ENCODE peak calls at places on chromosomes 4 and X, in eight cellular contexts. One of them, this sample, is unnamed.

GRCh38 chr4:6160536-6160935 is 39.8 kb downstream of the JAKMIP1 start:
- DNase-seq in fibroblast of lung: no peak
- DNase-seq in WTC11: no peak
- DNase-seq in epithelial cell of esophagus: no peak
- DNase-seq in cardiac muscle cell: no peak
- DNase-seq in IMR-90: no peak
- DNase-seq in Caco-2: no peak
- DNase-seq in psoas muscle: no peak
- DNase-seq in this sample: no peak

GRCh38 chrX:103171353-103171752 is 43.6 kb upstream of the BEX4 start:
- DNase-seq in fibroblast of lung: no peak
- DNase-seq in WTC11: no peak
- DNase-seq in epithelial cell of esophagus: no peak
- DNase-seq in cardiac muscle cell: no peak
- DNase-seq in IMR-90: no peak
- DNase-seq in Caco-2: no peak
- DNase-seq in psoas muscle: no peak
- DNase-seq in this sample: no peak

GRCh38 chr4:83369825-83370639 is 35.4 kb upstream of the HPSE start:
- DNase-seq in fibroblast of lung: peak
- DNase-seq in WTC11: no peak
- DNase-seq in epithelial cell of esophagus: no peak
- DNase-seq in cardiac muscle cell: no peak
- DNase-seq in IMR-90: peak
- DNase-seq in Caco-2: peak
- DNase-seq in psoas muscle: no peak
- DNase-seq in this sample: no peak

GRCh38 chr4:8914461-8915171 is 43.0 kb upstream of the HMX1 start:
- DNase-seq in fibroblast of lung: no peak
- DNase-seq in WTC11: no peak
- DNase-seq in epithelial cell of esophagus: no peak
- DNase-seq in cardiac muscle cell: no peak
- DNase-seq in IMR-90: no peak
- DNase-seq in Caco-2: no peak
- DNase-seq in psoas muscle: peak
- DNase-seq in this sample: no peak

GRCh38 chr4:137393043-137393442 is 139.3 kb downstream of the PCDH18 start:
- DNase-seq in fibroblast of lung: peak
- DNase-seq in WTC11: no peak
- DNase-seq in epithelial cell of esophagus: no peak
- DNase-seq in cardiac muscle cell: no peak
- DNase-seq in IMR-90: no peak
- DNase-seq in Caco-2: no peak
- DNase-seq in psoas muscle: no peak
- DNase-seq in this sample: no peak

GRCh38 chr4:185080545-185080944 is 62.3 kb downstream of the HELT start:
- DNase-seq in fibroblast of lung: no peak
- DNase-seq in WTC11: no peak
- DNase-seq in epithelial cell of esophagus: no peak
- DNase-seq in cardiac muscle cell: no peak
- DNase-seq in IMR-90: no peak
- DNase-seq in Caco-2: no peak
- DNase-seq in psoas muscle: no peak
- DNase-seq in this sample: no peak

GRCh38 chr4:54954656-54955388 is 170.6 kb downstream of the KDR start:
- DNase-seq in fibroblast of lung: no peak
- DNase-seq in WTC11: no peak
- DNase-seq in epithelial cell of esophagus: no peak
- DNase-seq in cardiac muscle cell: peak
- DNase-seq in IMR-90: no peak
- DNase-seq in Caco-2: no peak
- DNase-seq in psoas muscle: no peak
- DNase-seq in this sample: no peak

GRCh38 chrX:107736781-107737531 is 38.6 kb downstream of the TSC22D3 start:
- DNase-seq in fibroblast of lung: no peak
- DNase-seq in WTC11: peak
- DNase-seq in epithelial cell of esophagus: no peak
- DNase-seq in cardiac muscle cell: peak
- DNase-seq in IMR-90: no peak
- DNase-seq in Caco-2: no peak
- DNase-seq in psoas muscle: no peak
- DNase-seq in this sample: no peak

GRCh38 chr4:189792819-189793618 is 147.7 kb upstream of the FRG1 start:
- DNase-seq in fibroblast of lung: peak
- DNase-seq in WTC11: peak
- DNase-seq in epithelial cell of esophagus: peak
- DNase-seq in cardiac muscle cell: peak
- DNase-seq in IMR-90: peak
- DNase-seq in Caco-2: peak
- DNase-seq in psoas muscle: peak
- DNase-seq in this sample: peak

GRCh38 chrX:10702031-10702430 is 81.6 kb upstream of the MID1 start:
- DNase-seq in fibroblast of lung: peak
- DNase-seq in WTC11: no peak
- DNase-seq in epithelial cell of esophagus: no peak
- DNase-seq in cardiac muscle cell: no peak
- DNase-seq in IMR-90: no peak
- DNase-seq in Caco-2: no peak
- DNase-seq in psoas muscle: no peak
- DNase-seq in this sample: no peak

GRCh38 chr4:145626623-145626982 is 7.4 kb downstream of the MMAA start:
- DNase-seq in fibroblast of lung: no peak
- DNase-seq in WTC11: no peak
- DNase-seq in epithelial cell of esophagus: no peak
- DNase-seq in cardiac muscle cell: no peak
- DNase-seq in IMR-90: peak
- DNase-seq in Caco-2: no peak
- DNase-seq in psoas muscle: no peak
- DNase-seq in this sample: no peak

GRCh38 chr4:153539058-153539826 is 73.1 kb downstream of the TMEM131L start:
- DNase-seq in fibroblast of lung: no peak
- DNase-seq in WTC11: no peak
- DNase-seq in epithelial cell of esophagus: no peak
- DNase-seq in cardiac muscle cell: no peak
- DNase-seq in IMR-90: no peak
- DNase-seq in Caco-2: no peak
- DNase-seq in psoas muscle: no peak
- DNase-seq in this sample: no peak

GRCh38 chrX:54248309-54248708 is 65.3 kb upstream of the FAM120C start:
- DNase-seq in fibroblast of lung: peak
- DNase-seq in WTC11: no peak
- DNase-seq in epithelial cell of esophagus: peak
- DNase-seq in cardiac muscle cell: peak
- DNase-seq in IMR-90: peak
- DNase-seq in Caco-2: peak
- DNase-seq in psoas muscle: no peak
- DNase-seq in this sample: peak

GRCh38 chr4:94036964-94037363 is 170.7 kb upstream of the SMARCAD1 start:
- DNase-seq in fibroblast of lung: no peak
- DNase-seq in WTC11: no peak
- DNase-seq in epithelial cell of esophagus: peak
- DNase-seq in cardiac muscle cell: no peak
- DNase-seq in IMR-90: no peak
- DNase-seq in Caco-2: no peak
- DNase-seq in psoas muscle: no peak
- DNase-seq in this sample: peak

GRCh38 chrX:19724409-19724808 is 163.0 kb downstream of the SH3KBP1 start:
- DNase-seq in fibroblast of lung: no peak
- DNase-seq in WTC11: no peak
- DNase-seq in epithelial cell of esophagus: no peak
- DNase-seq in cardiac muscle cell: no peak
- DNase-seq in IMR-90: no peak
- DNase-seq in Caco-2: no peak
- DNase-seq in psoas muscle: no peak
- DNase-seq in this sample: no peak

GRCh38 chrX:113828470-113828869 is 755.4 kb upstream of the HTR2C start:
- DNase-seq in fibroblast of lung: no peak
- DNase-seq in WTC11: peak
- DNase-seq in epithelial cell of esophagus: no peak
- DNase-seq in cardiac muscle cell: no peak
- DNase-seq in IMR-90: no peak
- DNase-seq in Caco-2: no peak
- DNase-seq in psoas muscle: no peak
- DNase-seq in this sample: no peak

GRCh38 chr4:41600243-41600642 is 62.3 kb downstream of the LIMCH1 start:
- DNase-seq in fibroblast of lung: no peak
- DNase-seq in WTC11: no peak
- DNase-seq in epithelial cell of esophagus: peak
- DNase-seq in cardiac muscle cell: no peak
- DNase-seq in IMR-90: no peak
- DNase-seq in Caco-2: no peak
- DNase-seq in psoas muscle: no peak
- DNase-seq in this sample: peak
- TF ChIP-seq CTCF in fibroblast of lung: no peak
- TF ChIP-seq CTCF in WTC11: no peak
- TF ChIP-seq CTCF in epithelial cell of esophagus: no peak
- TF ChIP-seq CTCF in cardiac muscle cell: no peak
- TF ChIP-seq CTCF in IMR-90: no peak
- TF ChIP-seq CTCF in Caco-2: no peak
- TF ChIP-seq CTCF in psoas muscle: no peak
- TF ChIP-seq CTCF in this sample: no peak

DNA sequence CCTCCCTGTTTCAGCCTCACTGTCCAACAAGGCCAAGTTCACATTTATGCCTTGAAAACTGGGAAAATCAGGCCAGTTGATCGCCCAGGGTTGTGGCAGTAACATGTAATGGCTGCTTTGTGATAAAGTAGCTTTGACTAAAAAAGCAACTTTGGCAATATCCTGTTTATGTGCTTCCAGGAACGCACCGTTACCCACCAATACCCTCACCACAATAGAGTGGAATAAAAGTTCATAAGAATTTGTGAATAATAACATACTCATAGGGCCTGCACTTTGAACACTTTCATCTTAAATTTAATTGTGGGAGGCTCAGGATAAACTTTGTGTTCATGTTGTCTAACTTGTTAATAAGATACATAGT is 80.7 kb upstream of the MAML3 start:
- DNase-seq in fibroblast of lung: no peak
- DNase-seq in WTC11: no peak
- DNase-seq in epithelial cell of esophagus: no peak
- DNase-seq in cardiac muscle cell: no peak
- DNase-seq in IMR-90: no peak
- DNase-seq in Caco-2: no peak
- DNase-seq in psoas muscle: no peak
- DNase-seq in this sample: no peak
- TF ChIP-seq CTCF in fibroblast of lung: no peak
- TF ChIP-seq CTCF in WTC11: no peak
- TF ChIP-seq CTCF in epithelial cell of esophagus: no peak
- TF ChIP-seq CTCF in cardiac muscle cell: no peak
- TF ChIP-seq CTCF in IMR-90: no peak
- TF ChIP-seq CTCF in Caco-2: no peak
- TF ChIP-seq CTCF in psoas muscle: no peak
- TF ChIP-seq CTCF in this sample: no peak

GRCh38 chrX:34275710-34276109 is 143.6 kb upstream of the FAM47A start:
- DNase-seq in fibroblast of lung: no peak
- DNase-seq in WTC11: no peak
- DNase-seq in epithelial cell of esophagus: no peak
- DNase-seq in cardiac muscle cell: peak
- DNase-seq in IMR-90: no peak
- DNase-seq in Caco-2: no peak
- DNase-seq in psoas muscle: no peak
- DNase-seq in this sample: no peak
- TF ChIP-seq CTCF in fibroblast of lung: no peak
- TF ChIP-seq CTCF in WTC11: no peak
- TF ChIP-seq CTCF in epithelial cell of esophagus: no peak
- TF ChIP-seq CTCF in cardiac muscle cell: no peak
- TF ChIP-seq CTCF in IMR-90: no peak
- TF ChIP-seq CTCF in Caco-2: peak
- TF ChIP-seq CTCF in psoas muscle: no peak
- TF ChIP-seq CTCF in this sample: no peak

GRCh38 chr4:82335043-82335442 is 38.7 kb downstream of the HNRNPD start:
- DNase-seq in fibroblast of lung: no peak
- DNase-seq in WTC11: no peak
- DNase-seq in epithelial cell of esophagus: no peak
- DNase-seq in cardiac muscle cell: no peak
- DNase-seq in IMR-90: no peak
- DNase-seq in Caco-2: no peak
- DNase-seq in psoas muscle: no peak
- DNase-seq in this sample: no peak
- TF ChIP-seq CTCF in fibroblast of lung: no peak
- TF ChIP-seq CTCF in WTC11: no peak
- TF ChIP-seq CTCF in epithelial cell of esophagus: no peak
- TF ChIP-seq CTCF in cardiac muscle cell: no peak
- TF ChIP-seq CTCF in IMR-90: no peak
- TF ChIP-seq CTCF in Caco-2: no peak
- TF ChIP-seq CTCF in psoas muscle: no peak
- TF ChIP-seq CTCF in this sample: no peak

GRCh38 chr4:108783666-108784463 is 21.0 kb upstream of the ETNPPL start:
- DNase-seq in fibroblast of lung: peak
- DNase-seq in WTC11: no peak
- DNase-seq in epithelial cell of esophagus: peak
- DNase-seq in cardiac muscle cell: peak
- DNase-seq in IMR-90: no peak
- DNase-seq in Caco-2: no peak
- DNase-seq in psoas muscle: no peak
- DNase-seq in this sample: no peak
- TF ChIP-seq CTCF in fibroblast of lung: peak
- TF ChIP-seq CTCF in WTC11: no peak
- TF ChIP-seq CTCF in epithelial cell of esophagus: peak
- TF ChIP-seq CTCF in cardiac muscle cell: peak
- TF ChIP-seq CTCF in IMR-90: no peak
- TF ChIP-seq CTCF in Caco-2: peak
- TF ChIP-seq CTCF in psoas muscle: no peak
- TF ChIP-seq CTCF in this sample: peak

DNA sequence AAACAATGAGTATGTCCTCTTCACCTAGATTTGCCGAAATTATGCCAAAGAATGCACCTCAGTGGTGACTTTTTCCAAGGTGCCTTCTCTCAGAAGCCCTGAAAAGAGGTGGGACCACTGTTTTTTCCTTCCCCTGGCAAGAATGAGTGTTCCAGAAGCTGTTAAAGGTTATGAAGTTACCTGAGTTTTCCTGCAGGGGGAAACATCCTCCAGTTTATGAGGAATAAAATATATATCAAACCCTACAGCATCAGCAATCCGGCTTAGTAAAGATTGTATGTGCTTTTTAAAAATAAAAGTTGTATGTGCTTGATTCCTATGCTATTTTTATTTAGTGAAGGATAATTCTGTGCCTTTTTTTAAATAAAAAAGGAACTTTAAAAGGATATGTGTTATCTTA is 73.3 kb downstream of the RBM46 start:
- DNase-seq in fibroblast of lung: peak
- DNase-seq in WTC11: no peak
- DNase-seq in epithelial cell of esophagus: peak
- DNase-seq in cardiac muscle cell: peak
- DNase-seq in IMR-90: peak
- DNase-seq in Caco-2: no peak
- DNase-seq in psoas muscle: no peak
- DNase-seq in this sample: no peak
- TF ChIP-seq CTCF in fibroblast of lung: no peak
- TF ChIP-seq CTCF in WTC11: no peak
- TF ChIP-seq CTCF in epithelial cell of esophagus: peak
- TF ChIP-seq CTCF in cardiac muscle cell: peak
- TF ChIP-seq CTCF in IMR-90: peak
- TF ChIP-seq CTCF in Caco-2: peak
- TF ChIP-seq CTCF in psoas muscle: no peak
- TF ChIP-seq CTCF in this sample: peak

This sample was measured in kidney epithelial cell.